ENCODE peak calls at places on chromosome 12, in eight cellular contexts. L is neural crest cell; Q is fibroblast of the aortic adventitia; C is GM13977; R is GM06990; E is GM23338; J is CD8-positive, alpha-beta T cell; M is AG04449. H is an unnamed sample.

GRCh38 chr12:19181666-19182426 is 52.3 kb downstream of the PLEKHA5 start:
- DNase-seq in M (no peak), R (no peak), J (no peak), E (no peak), C (no peak), L (no peak), Q (peak; percentile 50), H (no peak)

GRCh38 chr12:64221656-64222010 is 463 bp downstream of the KICS2 start:
- DNase-seq in R (no peak), E (peak; percentile 96), L (peak; percentile 75), J (peak; percentile 38), Q (peak; percentile 72), C (peak; percentile 17), M (no peak), H (peak; percentile 93)

GRCh38 chr12:46786774-46787173 is 39.0 kb downstream of the SLC38A4 start:
- DNase-seq in Q (peak; percentile 60), E (no peak), M (peak; percentile 71), R (no peak), L (no peak), J (no peak), C (no peak), H (no peak)

GRCh38 chr12:132270969-132271754 is 58.2 kb downstream of the GALNT9 start:
- DNase-seq in R (no peak), E (no peak), J (no peak), L (no peak), M (no peak), Q (no peak), C (no peak), H (no peak)

GRCh38 chr12:49332891-49333371 is 4.1 kb downstream of the C1QL4 start:
- DNase-seq in L (no peak), C (no peak), M (no peak), J (no peak), R (no peak), Q (no peak), E (peak; percentile 49), H (no peak)

GRCh38 chr12:93426406-93426805 is 15.3 kb downstream of the UBE2N start:
- DNase-seq in E (no peak), R (no peak), M (no peak), Q (no peak), L (no peak), C (no peak), J (no peak), H (no peak)

GRCh38 chr12:31387011-31387410 is 61.1 kb upstream of the SINHCAF start:
- DNase-seq in M (no peak), R (no peak), Q (no peak), J (no peak), C (no peak), E (peak; percentile 83), L (no peak), H (no peak)

GRCh38 chr12:67647251-67647546 is 1.3 kb upstream of the DYRK2 start:
- DNase-seq in M (no peak), L (no peak), J (no peak), Q (no peak), E (peak; percentile 44), C (no peak), R (no peak), H (no peak)

GRCh38 chr12:52126605-52127578 is 47.4 kb downstream of the SMIM41 start:
- DNase-seq in E (no peak), M (no peak), Q (peak; percentile 61), J (no peak), L (no peak), R (no peak), C (peak; percentile 4), H (no peak)

GRCh38 chr12:132766380-132767085 is 4.9 kb upstream of the ANKLE2 start:
- DNase-seq in L (no peak), R (no peak), C (no peak), Q (peak; percentile 16), E (no peak), J (no peak), M (no peak), H (no peak)

GRCh38 chr12:66823857-66824570 is 145.1 kb upstream of the GRIP1 start:
- DNase-seq in M (no peak), Q (no peak), J (no peak), E (no peak), L (no peak), C (no peak), R (no peak), H (no peak)

GRCh38 chr12:45622210-45622937 is 107.1 kb upstream of the ARID2 start:
- DNase-seq in R (no peak), L (no peak), E (no peak), J (no peak), M (no peak), Q (no peak), C (no peak), H (no peak)

GRCh38 chr12:50527086-50527726 is 22.4 kb downstream of the DIP2B start:
- DNase-seq in R (no peak), E (no peak), M (no peak), Q (no peak), C (no peak), L (no peak), J (no peak), H (no peak)

GRCh38 chr12:1173806-1174617 is 183.0 kb downstream of the ERC1 start:
- DNase-seq in C (no peak), M (no peak), E (no peak), Q (no peak), R (no peak), L (no peak), J (no peak), H (peak; percentile 25)

GRCh38 chr12:53950441-53950781 is 4.3 kb upstream of the HOXC12 start:
- DNase-seq in M (no peak), Q (no peak), R (no peak), J (no peak), C (no peak), E (no peak), L (no peak), H (no peak)

GRCh38 chr12:108578813-108579212 is 16.4 kb downstream of the ISCU start:
- DNase-seq in M (no peak), Q (no peak), L (no peak), C (no peak), E (no peak), R (no peak), J (no peak), H (no peak)
- TF ChIP-seq CTCF in M (no peak), Q (no peak), L (no peak), C (no peak), E (no peak), R (no peak), J (no peak), H (no peak)

GRCh38 chr12:12562016-12562483 is 613 bp downstream of the DUSP16 start:
- DNase-seq in R (peak; percentile 64), E (peak; percentile 62), L (peak; percentile 25), C (peak; percentile 42), J (peak; percentile 10), Q (peak; percentile 21), M (no peak), H (no peak)

GRCh38 chr12:12563529-12563928 is 866 bp upstream of the DUSP16 start:
- DNase-seq in L (no peak), M (no peak), C (no peak), E (no peak), Q (peak; percentile 41), R (no peak), J (no peak), H (no peak)

GRCh38 chr12:12561305-12562015 is 1.2 kb downstream of the DUSP16 start:
- DNase-seq in E (peak; percentile 62), L (peak; percentile 50), R (peak; percentile 64), M (no peak), C (no peak), J (peak; percentile 39), Q (peak; percentile 45), H (peak; percentile 65)

GRCh38 chr12:12560587-12561304 is 1.9 kb downstream of the DUSP16 start:
- DNase-seq in R (peak; percentile 65), Q (peak; percentile 65), E (peak; percentile 30), C (peak; percentile 60), L (no peak), M (no peak), J (peak; percentile 41), H (no peak)

GRCh38 chr12:12562585-12563245 is at the start of gene DUSP16:
- DNase-seq in M (peak; percentile 66), L (peak; percentile 83), R (peak; percentile 90), C (peak; percentile 94), Q (peak; percentile 95), E (peak; percentile 97), J (peak; percentile 50), H (peak; percentile 93)
- TF ChIP-seq CTCF in M (peak; percentile 22), L (peak; percentile 32), R (peak; percentile 6), C (peak; percentile 22), Q (peak; percentile 6), E (no peak), J (no peak), H (no peak)

DNA sequence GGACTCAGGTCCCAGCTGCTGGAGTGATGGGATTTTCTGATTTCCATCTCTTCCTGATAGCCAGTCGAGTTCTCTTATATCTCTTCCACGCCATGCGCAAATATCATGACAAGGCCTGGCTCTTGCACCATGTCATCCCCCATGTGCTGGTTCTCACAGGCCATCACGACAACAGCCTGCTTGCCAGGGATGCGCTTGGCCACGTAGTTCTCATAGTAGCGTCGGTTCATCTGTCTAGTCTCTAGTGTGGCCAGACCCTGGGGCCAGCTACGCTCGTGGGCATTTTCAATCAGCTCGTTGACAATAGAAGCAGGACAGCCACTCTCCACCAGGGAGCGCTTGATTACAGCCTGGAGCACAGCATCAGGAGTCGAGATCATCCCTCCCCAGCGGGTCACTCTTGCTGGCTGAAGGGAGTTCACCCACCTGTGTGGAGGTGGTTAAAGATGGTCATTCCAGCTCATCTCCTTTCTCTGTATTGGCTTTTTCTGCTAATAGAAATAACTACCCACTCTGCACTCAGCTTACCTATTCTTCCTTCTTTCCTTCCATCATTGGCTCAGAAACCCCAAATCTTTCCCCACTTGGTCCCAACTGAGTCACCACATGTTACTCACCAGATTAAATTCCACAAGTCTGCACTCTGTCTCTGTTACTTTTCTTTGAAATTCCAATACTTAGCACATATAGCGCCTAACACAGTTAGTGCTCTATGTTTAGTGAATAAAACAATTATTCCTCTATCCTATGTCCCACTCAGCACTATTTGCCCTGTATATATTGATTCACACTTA is 15.2 kb downstream of the RNF41 start:
- DNase-seq in J (no peak), C (no peak), Q (peak; percentile 67), E (peak; percentile 90), M (no peak), R (no peak), L (peak; percentile 52), H (peak; percentile 76)
- TF ChIP-seq CTCF in J (no peak), C (peak; percentile 53), Q (peak; percentile 71), E (peak; percentile 65), M (peak; percentile 71), R (peak; percentile 55), L (peak; percentile 64), H (peak; percentile 47)

DNA sequence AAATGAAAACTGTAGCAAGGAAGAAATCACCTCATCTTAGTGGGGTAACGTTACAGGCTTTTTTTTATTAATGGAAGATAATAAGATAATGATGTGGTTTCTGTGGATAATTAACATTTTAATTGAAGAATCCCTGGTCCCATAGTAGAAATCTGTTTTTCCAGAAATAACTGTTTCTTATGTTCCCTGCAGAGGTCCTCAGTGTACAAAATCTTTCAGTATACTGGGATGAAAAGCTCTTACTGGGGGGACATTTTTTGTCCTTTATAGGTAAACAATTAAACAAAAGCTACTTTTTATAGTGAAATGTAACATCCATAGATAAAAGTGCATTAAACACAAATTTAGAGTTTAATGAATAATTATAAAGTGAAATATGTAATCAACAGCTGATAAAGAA is 312.2 kb downstream of the ATXN7L3B start:
- DNase-seq in L (no peak), C (no peak), J (no peak), Q (peak; percentile 3), M (no peak), E (no peak), R (no peak), H (no peak)
- TF ChIP-seq CTCF in L (peak; percentile 32), C (peak; percentile 10), J (no peak), Q (no peak), M (no peak), E (peak; percentile 25), R (no peak), H (no peak)